ENCODE peak calls at places on chromosomes 2 and 18, in eight cellular contexts. N, P, Y, L, Z, R, K and A are unnamed samples.

GRCh38 chr2:167484875-167485274 is 596.6 kb downstream of the XIRP2 start:
- DNase-seq in P (no peak), K (no peak), Z (peak), N (no peak), L (no peak), R (no peak), Y (no peak), A (no peak)

GRCh38 chr18:63218472-63218871 is 101.1 kb downstream of the BCL2 start:
- DNase-seq in K (no peak), R (peak), L (no peak), P (no peak), N (no peak), Y (no peak), Z (no peak), A (no peak)

GRCh38 chr2:164821338-164821737 is 20.3 kb downstream of the COBLL1 start:
- DNase-seq in N (no peak), Z (no peak), K (no peak), Y (no peak), P (no peak), L (no peak), R (no peak), A (no peak)

GRCh38 chr2:38432827-38433606 is 55.9 kb upstream of the ATL2 start:
- DNase-seq in K (no peak), P (no peak), R (no peak), N (no peak), Z (no peak), Y (no peak), L (no peak), A (no peak)

GRCh38 chr18:63472380-63472779 is 4.4 kb upstream of the SERPINB5 start:
- DNase-seq in K (no peak), N (no peak), Y (no peak), Z (peak), P (no peak), R (peak), L (no peak), A (no peak)

GRCh38 chr2:12434609-12435008 is 282.1 kb upstream of the TRIB2 start:
- DNase-seq in K (no peak), Y (no peak), N (no peak), L (no peak), Z (no peak), P (no peak), R (no peak), A (no peak)

GRCh38 chr2:165952600-165953210 is 871 bp downstream of the TTC21B start:
- DNase-seq in N (no peak), K (no peak), Y (peak), Z (peak), L (no peak), R (peak), P (peak), A (no peak)

GRCh38 chr2:162422894-162423293 is 79.0 kb downstream of the GCA start:
- DNase-seq in P (no peak), Y (no peak), Z (peak), R (no peak), N (no peak), K (no peak), L (no peak), A (no peak)

GRCh38 chr2:218992703-218993344 is 398 bp downstream of the CRYBA2 start:
- DNase-seq in L (no peak), P (no peak), Z (no peak), N (peak), Y (no peak), K (no peak), R (no peak), A (no peak)

GRCh38 chr2:28357948-28358667 is 34.5 kb upstream of the FOSL2 start:
- DNase-seq in R (no peak), Y (peak), K (no peak), P (no peak), Z (no peak), N (no peak), L (no peak), A (no peak)

GRCh38 chr2:33221046-33221784 is 255.2 kb upstream of the RASGRP3 start:
- DNase-seq in R (no peak), P (no peak), L (no peak), K (no peak), N (no peak), Y (no peak), Z (no peak), A (no peak)

GRCh38 chr2:99608092-99608491 is 118.3 kb upstream of the REV1 start:
- DNase-seq in L (no peak), N (no peak), K (no peak), R (no peak), P (no peak), Z (no peak), Y (no peak), A (no peak)

GRCh38 chr2:47767880-47768609 is 14.9 kb upstream of the MSH6 start:
- DNase-seq in P (peak), L (peak), K (peak), N (peak), R (peak), Y (peak), Z (peak), A (peak)

GRCh38 chr2:203783496-203784203 is 77.2 kb downstream of the CD28 start:
- DNase-seq in Z (no peak), Y (peak), P (peak), R (no peak), L (no peak), K (no peak), N (no peak), A (no peak)

GRCh38 chr2:96159084-96159830 is 14.0 kb upstream of the DUSP2 start:
- DNase-seq in L (no peak), Y (no peak), Z (no peak), R (no peak), N (no peak), P (no peak), K (no peak), A (no peak)

GRCh38 chr2:15560404-15560987 is 638 bp downstream of the NBAS start:
- DNase-seq in R (peak), P (peak), Y (peak), K (no peak), Z (peak), L (no peak), N (peak), A (no peak)

GRCh38 chr18:13558132-13558531 is 168.2 kb downstream of the FAM210A start:
- DNase-seq in R (peak), Z (peak), K (no peak), P (peak), N (peak), L (no peak), Y (peak), A (peak)

GRCh38 chr2:118089015-118089800 is 937 bp downstream of the INSIG2 start:
- DNase-seq in Z (peak), R (peak), L (no peak), K (no peak), Y (peak), N (peak), P (peak), A (no peak)

GRCh38 chr2:120737802-120738516 is 2.3 kb downstream of the GLI2 start:
- DNase-seq in R (no peak), P (no peak), Y (peak), L (no peak), K (no peak), Z (peak), N (peak), A (no peak)

GRCh38 chr18:62617793-62618591 is 95.2 kb downstream of the ZCCHC2 start:
- DNase-seq in K (no peak), P (no peak), Z (no peak), N (no peak), R (no peak), Y (peak), L (no peak), A (no peak)

GRCh38 chr2:9952856-9953503 is 1.5 kb downstream of the GRHL1 start:
- DNase-seq in Z (peak), R (no peak), P (no peak), Y (no peak), K (no peak), L (no peak), N (no peak), A (no peak)

GRCh38 chr2:121184248-121184862 is 100.6 kb downstream of the TFCP2L1 start:
- DNase-seq in K (no peak), Z (no peak), R (no peak), L (no peak), N (no peak), P (no peak), Y (no peak), A (no peak)

GRCh38 chr18:61731693-61732376 is 161.0 kb downstream of the RNF152 start:
- DNase-seq in R (no peak), P (peak), L (no peak), Y (peak), Z (no peak), N (no peak), K (no peak), A (no peak)

GRCh38 chr2:10220516-10221391 is 82.0 kb upstream of the HPCAL1 start:
- DNase-seq in Z (peak), R (no peak), Y (peak), N (no peak), K (no peak), P (peak), L (no peak), A (no peak)

GRCh38 chr2:24076849-24077534 is 866 bp upstream of the SF3B6 start:
- DNase-seq in Y (peak), L (peak), Z (peak), N (peak), K (no peak), P (peak), R (peak), A (no peak)

GRCh38 chr2:100880730-100881129 is 60.8 kb downstream of the NPAS2 start:
- DNase-seq in L (no peak), K (no peak), Z (no peak), N (no peak), R (no peak), P (no peak), Y (peak), A (no peak)

GRCh38 chr18:76256897-76257500 is 238.0 kb downstream of the ZNF516 start:
- DNase-seq in K (no peak), Y (peak), N (peak), R (peak), L (no peak), P (peak), Z (peak), A (no peak)

GRCh38 chr18:26549103-26549485 is 741 bp upstream of the KCTD1 start:
- DNase-seq in L (no peak), Y (peak), R (peak), Z (peak), K (no peak), N (no peak), P (peak), A (no peak)

GRCh38 chr2:26088038-26088643 is 54.3 kb downstream of the RAB10 start:
- DNase-seq in P (peak), Z (peak), L (no peak), N (peak), Y (peak), K (no peak), R (peak), A (no peak)

GRCh38 chr2:68714866-68715265 is 19.7 kb upstream of the ARHGAP25 start:
- DNase-seq in N (no peak), P (no peak), K (no peak), R (no peak), Y (no peak), Z (peak), L (no peak), A (peak)

GRCh38 chr2:54454922-54455583 is 1.1 kb upstream of the SPTBN1 start:
- DNase-seq in Z (no peak), K (no peak), N (peak), Y (no peak), R (no peak), L (no peak), P (no peak), A (no peak)

GRCh38 chr2:886072-887022 is 64.3 kb upstream of the SNTG2 start:
- DNase-seq in N (peak), L (no peak), P (no peak), Y (no peak), Z (no peak), K (no peak), R (no peak), A (no peak)

GRCh38 chr2:139177041-139177440 is 396.9 kb upstream of the NXPH2 start:
- DNase-seq in R (no peak), L (no peak), K (no peak), P (no peak), Z (peak), Y (no peak), N (no peak), A (no peak)

GRCh38 chr2:28801726-28802125 is 8.9 kb upstream of the SPDYA start:
- DNase-seq in K (no peak), N (no peak), P (peak), Z (peak), R (peak), L (no peak), Y (peak), A (no peak)

GRCh38 chr18:10230072-10230471 is 224.4 kb upstream of the APCDD1 start:
- DNase-seq in Z (peak), N (no peak), P (peak), Y (peak), R (peak), L (no peak), K (no peak), A (no peak)
- TF ChIP-seq CTCF in Z (peak), N (no peak), P (peak), Y (peak), R (no peak), L (no peak), K (no peak), A (no peak)

GRCh38 chr2:222915092-222915957 is 54.5 kb downstream of the ACSL3 start:
- DNase-seq in L (no peak), K (no peak), Y (peak), Z (peak), P (peak), R (no peak), N (no peak), A (no peak)

GRCh38 chr2:222922019-222922800 is 61.4 kb downstream of the ACSL3 start:
- DNase-seq in N (no peak), P (no peak), Z (no peak), K (no peak), L (no peak), Y (no peak), R (no peak), A (no peak)

GRCh38 chr2:222916229-222917197 is 55.7 kb downstream of the ACSL3 start:
- DNase-seq in N (no peak), L (no peak), R (no peak), P (no peak), K (no peak), Z (no peak), Y (no peak), A (no peak)

GRCh38 chr2:222920657-222921186 is 59.9 kb downstream of the ACSL3 start:
- DNase-seq in P (no peak), Y (no peak), L (no peak), Z (no peak), R (no peak), N (no peak), K (no peak), A (no peak)

GRCh38 chr2:222919841-222920609 is 59.2 kb downstream of the ACSL3 start:
- DNase-seq in Y (peak), R (peak), L (no peak), P (peak), K (no peak), N (no peak), Z (peak), A (no peak)
- TF ChIP-seq CTCF in Y (no peak), R (no peak), L (no peak), P (no peak), K (no peak), N (no peak), Z (no peak), A (no peak)

GRCh38 chr18:44638141-44638540 is 42.5 kb upstream of the SETBP1 start:
- DNase-seq in R (no peak), L (no peak), Z (no peak), K (no peak), Y (no peak), N (no peak), P (no peak), A (no peak)
- TF ChIP-seq CTCF in R (no peak), L (no peak), Z (no peak), K (no peak), Y (no peak), N (no peak), P (no peak), A (no peak)

GRCh38 chr2:88085602-88086001 is 18.0 kb downstream of the SMYD1 start:
- DNase-seq in Y (no peak), P (no peak), R (no peak), K (no peak), Z (no peak), L (no peak), N (no peak), A (no peak)

GRCh38 chr2:88082781-88083180 is 15.2 kb downstream of the SMYD1 start:
- DNase-seq in L (no peak), P (no peak), R (no peak), K (no peak), Y (no peak), Z (no peak), N (no peak), A (no peak)

GRCh38 chr2:88087073-88087472 is 19.4 kb downstream of the SMYD1 start:
- DNase-seq in Z (no peak), N (no peak), L (no peak), K (no peak), Y (no peak), P (no peak), R (no peak), A (no peak)

GRCh38 chr2:88086401-88086800 is 18.8 kb downstream of the SMYD1 start:
- DNase-seq in P (no peak), N (no peak), Y (no peak), L (no peak), R (no peak), Z (no peak), K (no peak), A (no peak)

GRCh38 chr2:88085099-88085498 is 17.5 kb downstream of the SMYD1 start:
- DNase-seq in R (no peak), N (no peak), Z (no peak), P (no peak), K (no peak), L (no peak), Y (no peak), A (no peak)
- TF ChIP-seq CTCF in R (no peak), N (no peak), Z (no peak), P (no peak), K (no peak), L (no peak), Y (no peak), A (no peak)